ENCODE peak calls at places on chromosomes 3 and 15, in nine cellular contexts. L is DND-41; O is Panc1; D is adrenal gland; C is cardiac muscle cell; R is gastrocnemius medialis; I is body of pancreas; K is tibial artery; S is CD4-positive, CD25-positive, alpha-beta regulatory T cell. G is an unnamed sample.

GRCh38 chr3:11703185-11703584 is 59.5 kb upstream of the VGLL4 start:
- DNase-seq in L (no peak), O (no peak), D (no peak), C (no peak), R (no peak), I (no peak), K (no peak), S (no peak), G (no peak)

GRCh38 chr15:58529041-58529440 is 97.2 kb downstream of the LIPC start:
- DNase-seq in L (no peak), O (no peak), D (no peak), C (no peak), R (no peak), I (peak; percentile 36), K (no peak), S (no peak), G (no peak)

GRCh38 chr3:138513073-138513843 is 78.8 kb downstream of the ESYT3 start:
- DNase-seq in L (no peak), O (no peak), D (no peak), C (no peak), R (no peak), I (no peak), K (no peak), S (peak; percentile 78), G (no peak)

GRCh38 chr15:51842852-51843737 is 13.6 kb downstream of the TMOD3 start:
- DNase-seq in L (no peak), O (no peak), D (no peak), C (peak; percentile 33), R (no peak), I (no peak), K (no peak), S (no peak), G (no peak)

GRCh38 chr15:73273181-73274002 is 95.4 kb downstream of the HCN4 start:
- DNase-seq in L (peak; percentile 38), O (peak; percentile 45), D (peak; percentile 53), C (peak; percentile 81), R (peak; percentile 48), I (peak; percentile 55), K (peak; percentile 38), S (peak; percentile 59), G (no peak)

GRCh38 chr3:163916596-163917560 is 1161.4 kb downstream of the SI start:
- DNase-seq in L (no peak), O (no peak), D (no peak), C (no peak), R (no peak), I (peak; percentile 12), K (no peak), S (no peak), G (no peak)

GRCh38 chr3:146313411-146314111 is 62.7 kb upstream of the PLSCR4 start:
- DNase-seq in L (no peak), O (no peak), D (no peak), C (peak; percentile 84), R (no peak), I (peak; percentile 11), K (no peak), S (no peak), G (no peak)

GRCh38 chr15:73873889-73874511 is 636 bp downstream of the TBC1D21 start:
- DNase-seq in L (peak; percentile 35), O (peak; percentile 46), D (no peak), C (peak; percentile 72), R (no peak), I (peak; percentile 67), K (no peak), S (peak; percentile 64), G (no peak)

GRCh38 chr3:125010393-125010792 is 45.4 kb downstream of the HEG1 start:
- DNase-seq in L (peak; percentile 63), O (no peak), D (no peak), C (no peak), R (no peak), I (no peak), K (no peak), S (no peak), G (no peak)

GRCh38 chr3:71195492-71195891 is 388.0 kb downstream of the FOXP1 start:
- DNase-seq in L (no peak), O (no peak), D (no peak), C (no peak), R (no peak), I (no peak), K (no peak), S (no peak), G (no peak)

GRCh38 chr3:63351159-63352007 is 73.3 kb downstream of the SYNPR start:
- DNase-seq in L (no peak), O (peak; percentile 51), D (no peak), C (peak; percentile 79), R (no peak), I (peak; percentile 29), K (no peak), S (peak; percentile 42), G (no peak)

GRCh38 chr3:73061416-73061815 is at the start of gene EBLN2:
- DNase-seq in L (no peak), O (no peak), D (no peak), C (no peak), R (no peak), I (no peak), K (no peak), S (no peak), G (no peak)

GRCh38 chr3:69116897-69117296 is 5.5 kb downstream of the LMOD3 start:
- DNase-seq in L (no peak), O (no peak), D (no peak), C (no peak), R (peak; percentile 66), I (peak; percentile 73), K (no peak), S (no peak), G (no peak)

GRCh38 chr15:66617137-66618090 is 51.6 kb upstream of the LCTL start:
- DNase-seq in L (no peak), O (no peak), D (peak; percentile 38), C (peak; percentile 85), R (peak; percentile 21), I (peak; percentile 64), K (peak; percentile 88), S (no peak), G (peak; percentile 69)
- H3K4me3 ChIP-seq in L (no peak overlapping the region), O (no peak overlapping the region), D (no peak overlapping the region), C (no peak overlapping the region), R (no peak overlapping the region), I (no peak overlapping the region), K (no peak overlapping the region), S (no peak overlapping the region), G (no peak overlapping the region)

GRCh38 chr15:78807359-78807758 is 3.9 kb downstream of the ADAMTS7 start:
- DNase-seq in L (no peak), O (no peak), D (no peak), C (no peak), R (no peak), I (no peak), K (no peak), S (no peak), G (no peak)

GRCh38 chr15:78810377-78811123 is 714 bp downstream of the ADAMTS7 start:
- DNase-seq in L (no peak), O (no peak), D (peak; percentile 67), C (peak; percentile 71), R (peak; percentile 20), I (peak; percentile 27), K (no peak), S (no peak), G (peak; percentile 72)

GRCh38 chr15:78810003-78810376 is 1.3 kb downstream of the ADAMTS7 start:
- DNase-seq in L (no peak), O (no peak), D (no peak), C (no peak), R (no peak), I (no peak), K (no peak), S (no peak), G (no peak)

GRCh38 chr15:78811124-78811824 is at the start of gene ADAMTS7:
- DNase-seq in L (no peak), O (no peak), D (peak; percentile 80), C (peak; percentile 88), R (peak; percentile 49), I (peak; percentile 50), K (peak; percentile 58), S (peak; percentile 23), G (peak; percentile 82)

GRCh38 chr15:78808550-78808949 is 2.7 kb downstream of the ADAMTS7 start:
- DNase-seq in L (peak; percentile 9), O (peak; percentile 20), D (no peak), C (peak; percentile 48), R (no peak), I (peak; percentile 6), K (no peak), S (peak; percentile 71), G (peak; percentile 58)
- H3K27me3 ChIP-seq in L (no peaks in the 10 kb centered on the region), O (peaks cover 3% of the 10 kb centered on the region), D (no peaks in the 10 kb centered on the region), C (no peaks in the 10 kb centered on the region), R (peaks cover 12% of the 10 kb centered on the region), I (no peaks in the 10 kb centered on the region), K (no peaks in the 10 kb centered on the region), S (peaks cover 20% of the 10 kb centered on the region), G (no peaks in the 10 kb centered on the region)

GRCh38 chr15:25249236-25250010 is 189.4 kb downstream of the UBE3A start:
- DNase-seq in L (no peak), O (no peak), D (peak; percentile 9), C (no peak), R (peak; percentile 6), I (no peak), K (no peak), S (no peak), G (no peak)

GRCh38 chr15:25250011-25250596 is 188.7 kb downstream of the UBE3A start:
- DNase-seq in L (no peak), O (no peak), D (peak; percentile 9), C (no peak), R (no peak), I (no peak), K (no peak), S (no peak), G (peak; percentile 6)

GRCh38 chr15:25250906-25251622 is 187.8 kb downstream of the UBE3A start:
- DNase-seq in L (no peak), O (no peak), D (peak; percentile 8), C (no peak), R (peak; percentile 6), I (no peak), K (no peak), S (no peak), G (peak; percentile 4)

GRCh38 chr15:25248583-25249235 is 190.1 kb downstream of the UBE3A start:
- DNase-seq in L (no peak), O (no peak), D (no peak), C (no peak), R (peak; percentile 6), I (no peak), K (no peak), S (no peak), G (peak; percentile 8)

DNA sequence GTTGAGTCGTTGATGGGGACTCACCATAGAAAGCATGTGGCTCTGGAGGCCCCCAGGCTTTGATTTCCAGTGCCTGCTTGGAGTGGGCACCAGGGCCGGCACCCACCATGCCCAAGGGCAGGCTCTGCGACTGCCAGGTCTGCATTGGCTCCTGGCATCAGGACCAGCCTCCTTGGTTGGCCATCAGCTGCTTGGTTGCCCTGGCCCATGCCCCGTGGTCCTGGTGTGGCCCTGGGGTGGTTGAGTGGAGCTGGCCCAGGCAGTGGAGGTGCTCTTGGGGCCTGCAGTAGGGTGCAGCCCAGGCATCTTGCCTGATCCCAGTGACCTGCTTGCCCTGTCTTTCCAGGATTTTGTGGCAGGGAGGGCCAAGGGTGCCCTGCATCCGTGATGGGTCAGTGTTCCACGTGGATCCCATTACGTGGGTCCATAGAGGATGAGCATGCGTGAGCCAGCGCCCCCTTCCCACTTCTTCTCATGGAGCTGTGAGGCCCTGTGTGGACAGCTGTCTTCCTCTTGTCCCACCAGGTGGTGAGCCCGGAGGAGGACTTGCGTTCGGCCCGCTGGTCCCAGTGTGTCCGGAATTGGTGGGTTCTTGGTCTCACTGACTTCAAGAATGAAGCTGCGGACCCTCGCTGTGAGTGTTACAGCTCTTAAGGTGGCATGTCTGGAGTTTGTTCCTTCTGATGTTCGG is 187.0 kb downstream of the UBE3A start:
- DNase-seq in L (no peak), O (no peak), D (no peak), C (no peak), R (peak; percentile 5), I (no peak), K (no peak), S (no peak), G (peak; percentile 5)
- H3K9me3 ChIP-seq in L (peaks cover 4% of the 10 kb centered on the region), O (no peaks in the 10 kb centered on the region), D (no peaks in the 10 kb centered on the region), C (no peaks in the 10 kb centered on the region), R (no peaks in the 10 kb centered on the region), I (no peaks in the 10 kb centered on the region), K (peaks cover 66% of the 10 kb centered on the region), S (peaks cover 22% of the 10 kb centered on the region), G (peaks cover 57% of the 10 kb centered on the region)

GRCh38 chr3:13727890-13728289 is 152.0 kb downstream of the WNT7A start:
- DNase-seq in L (no peak), O (no peak), D (no peak), C (no peak), R (no peak), I (no peak), K (no peak), S (no peak), G (no peak)
- H3K4me3 ChIP-seq in L (no peak overlapping the region), O (no peak overlapping the region), D (no peak overlapping the region), C (no peak overlapping the region), R (no peak overlapping the region), I (no peak overlapping the region), K (no peak overlapping the region), S (no peak overlapping the region), G (no peak overlapping the region)